ENCODE peak calls at places on chromosome 4, in seven cellular contexts. One of them, this sample, is unnamed. For H3K4me1, the result is how much of the 10 kb centered on the place peaks cover.

GRCh38 chr4:163895369-163896005 is 401.0 kb downstream of the TMA16 start:
- DNase-seq in uterus: no peak
- DNase-seq in HCT116: no peak
- DNase-seq in pancreas: no peak
- DNase-seq in stomach: no peak
- DNase-seq in psoas muscle: no peak
- DNase-seq in endodermal cell: no peak
- DNase-seq in this sample: no peak

GRCh38 chr4:7189066-7189465 is 3.3 kb upstream of the SORCS2 start:
- DNase-seq in endodermal cell: peak
- DNase-seq in psoas muscle: peak
- DNase-seq in pancreas: no peak
- DNase-seq in uterus: no peak
- DNase-seq in HCT116: no peak
- DNase-seq in stomach: no peak
- DNase-seq in this sample: no peak

GRCh38 chr4:116925900-116926457 is 159.4 kb downstream of the TRAM1L1 start:
- DNase-seq in stomach: peak
- DNase-seq in pancreas: peak
- DNase-seq in psoas muscle: peak
- DNase-seq in endodermal cell: peak
- DNase-seq in HCT116: no peak
- DNase-seq in uterus: no peak
- DNase-seq in this sample: peak

GRCh38 chr4:786074-786741 is 39.7 kb downstream of the CPLX1 start:
- DNase-seq in pancreas: peak
- DNase-seq in HCT116: no peak
- DNase-seq in stomach: no peak
- DNase-seq in psoas muscle: no peak
- DNase-seq in uterus: no peak
- DNase-seq in endodermal cell: peak
- DNase-seq in this sample: no peak

GRCh38 chr4:162791321-162791720 is 375.4 kb downstream of the NAF1 start:
- DNase-seq in psoas muscle: no peak
- DNase-seq in stomach: no peak
- DNase-seq in endodermal cell: no peak
- DNase-seq in uterus: no peak
- DNase-seq in pancreas: no peak
- DNase-seq in HCT116: no peak
- DNase-seq in this sample: no peak

GRCh38 chr4:95129708-95130343 is 372.1 kb downstream of the BMPR1B start:
- DNase-seq in stomach: no peak
- DNase-seq in psoas muscle: no peak
- DNase-seq in pancreas: no peak
- DNase-seq in uterus: peak
- DNase-seq in HCT116: peak
- DNase-seq in endodermal cell: no peak
- DNase-seq in this sample: peak

GRCh38 chr4:162015090-162015489 is 148.7 kb downstream of the FSTL5 start:
- DNase-seq in psoas muscle: no peak
- DNase-seq in endodermal cell: no peak
- DNase-seq in pancreas: no peak
- DNase-seq in stomach: no peak
- DNase-seq in uterus: no peak
- DNase-seq in HCT116: no peak
- DNase-seq in this sample: no peak

GRCh38 chr4:13543648-13544555 is at the start of gene NKX3-2:
- DNase-seq in stomach: no peak
- DNase-seq in psoas muscle: no peak
- DNase-seq in pancreas: no peak
- DNase-seq in HCT116: no peak
- DNase-seq in endodermal cell: peak
- DNase-seq in uterus: no peak
- DNase-seq in this sample: no peak

GRCh38 chr4:112167790-112168189 is 22.5 kb downstream of the FAM241A start:
- DNase-seq in stomach: no peak
- DNase-seq in uterus: no peak
- DNase-seq in HCT116: no peak
- DNase-seq in endodermal cell: no peak
- DNase-seq in psoas muscle: no peak
- DNase-seq in pancreas: no peak
- DNase-seq in this sample: no peak

GRCh38 chr4:159484049-159484448 is 381.2 kb downstream of the RAPGEF2 start:
- DNase-seq in uterus: no peak
- DNase-seq in psoas muscle: no peak
- DNase-seq in pancreas: no peak
- DNase-seq in HCT116: no peak
- DNase-seq in endodermal cell: no peak
- DNase-seq in stomach: no peak
- DNase-seq in this sample: no peak

GRCh38 chr4:15784959-15785634 is 7.0 kb downstream of the CD38 start:
- DNase-seq in psoas muscle: no peak
- DNase-seq in uterus: no peak
- DNase-seq in pancreas: no peak
- DNase-seq in endodermal cell: no peak
- DNase-seq in stomach: no peak
- DNase-seq in HCT116: no peak
- DNase-seq in this sample: no peak

GRCh38 chr4:15781427-15782095 is 3.4 kb downstream of the CD38 start:
- DNase-seq in psoas muscle: no peak
- DNase-seq in stomach: no peak
- DNase-seq in pancreas: no peak
- DNase-seq in endodermal cell: no peak
- DNase-seq in uterus: no peak
- DNase-seq in HCT116: no peak
- DNase-seq in this sample: no peak

GRCh38 chr4:15786743-15787142 is 8.6 kb downstream of the CD38 start:
- DNase-seq in HCT116: no peak
- DNase-seq in uterus: no peak
- DNase-seq in pancreas: peak
- DNase-seq in psoas muscle: no peak
- DNase-seq in endodermal cell: no peak
- DNase-seq in stomach: no peak
- DNase-seq in this sample: no peak
- H3K27ac ChIP-seq in HCT116: no peak
- H3K27ac ChIP-seq in uterus: no peak
- H3K27ac ChIP-seq in pancreas: no peak
- H3K27ac ChIP-seq in psoas muscle: no peak
- H3K27ac ChIP-seq in endodermal cell: no peak
- H3K27ac ChIP-seq in stomach: no peak
- H3K27ac ChIP-seq in this sample: no peak

DNA sequence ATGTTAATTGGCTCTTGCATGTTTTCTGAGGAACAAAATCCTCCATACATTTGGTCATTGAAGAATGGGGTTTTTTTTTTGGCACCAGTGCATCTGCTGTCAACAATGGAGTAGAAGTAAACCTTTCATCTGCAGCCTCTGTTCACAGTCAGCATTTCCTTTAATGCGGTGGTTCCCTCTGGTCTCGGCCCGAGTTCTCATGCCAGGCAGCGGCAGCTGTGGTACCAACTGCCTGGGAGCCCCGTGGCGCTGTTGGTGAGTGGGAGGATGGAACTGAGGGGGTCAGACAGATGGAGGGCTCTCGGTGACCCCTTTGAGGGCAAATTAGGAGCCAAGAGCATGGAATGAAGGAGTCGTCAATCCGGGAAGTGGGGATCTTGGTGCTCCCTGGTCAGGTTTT is 114.7 kb downstream of the AFF1 start:
- DNase-seq in endodermal cell: no peak
- DNase-seq in HCT116: no peak
- DNase-seq in uterus: no peak
- DNase-seq in stomach: no peak
- DNase-seq in pancreas: no peak
- DNase-seq in psoas muscle: no peak
- DNase-seq in this sample: no peak
- H3K4me1 ChIP-seq in endodermal cell: under half
- H3K4me1 ChIP-seq in HCT116: under half
- H3K4me1 ChIP-seq in uterus: under half
- H3K4me1 ChIP-seq in stomach: half or more
- H3K4me1 ChIP-seq in pancreas: under half
- H3K4me1 ChIP-seq in psoas muscle: half or more
- H3K4me1 ChIP-seq in this sample: half or more

GRCh38 chr4:38180456-38180855 is 220.3 kb downstream of the PTTG2 start:
- DNase-seq in HCT116: no peak
- DNase-seq in pancreas: no peak
- DNase-seq in uterus: no peak
- DNase-seq in endodermal cell: peak
- DNase-seq in stomach: no peak
- DNase-seq in psoas muscle: no peak
- DNase-seq in this sample: no peak
- TF ChIP-seq CTCF in HCT116: no peak
- TF ChIP-seq CTCF in pancreas: no peak
- TF ChIP-seq CTCF in uterus: no peak
- TF ChIP-seq CTCF in endodermal cell: no peak
- TF ChIP-seq CTCF in stomach: no peak
- TF ChIP-seq CTCF in psoas muscle: no peak
- TF ChIP-seq CTCF in this sample: no peak

GRCh38 chr4:56655627-56656345 is 25.3 kb downstream of the HOPX start:
- DNase-seq in stomach: no peak
- DNase-seq in uterus: no peak
- DNase-seq in HCT116: no peak
- DNase-seq in pancreas: peak
- DNase-seq in psoas muscle: peak
- DNase-seq in endodermal cell: no peak
- DNase-seq in this sample: no peak
- H3K27ac ChIP-seq in stomach: peak
- H3K27ac ChIP-seq in uterus: peak
- H3K27ac ChIP-seq in HCT116: no peak
- H3K27ac ChIP-seq in pancreas: no peak
- H3K27ac ChIP-seq in psoas muscle: peak
- H3K27ac ChIP-seq in endodermal cell: no peak
- H3K27ac ChIP-seq in this sample: peak

GRCh38 chr4:182898479-182898799 is 18.7 kb downstream of the DCTD start:
- DNase-seq in stomach: no peak
- DNase-seq in HCT116: no peak
- DNase-seq in uterus: no peak
- DNase-seq in endodermal cell: no peak
- DNase-seq in psoas muscle: no peak
- DNase-seq in pancreas: no peak
- DNase-seq in this sample: no peak
- H3K4me1 ChIP-seq in stomach: under half
- H3K4me1 ChIP-seq in HCT116: under half
- H3K4me1 ChIP-seq in uterus: under half
- H3K4me1 ChIP-seq in endodermal cell: under half
- H3K4me1 ChIP-seq in psoas muscle: under half
- H3K4me1 ChIP-seq in pancreas: under half
- H3K4me1 ChIP-seq in this sample: under half

DNA sequence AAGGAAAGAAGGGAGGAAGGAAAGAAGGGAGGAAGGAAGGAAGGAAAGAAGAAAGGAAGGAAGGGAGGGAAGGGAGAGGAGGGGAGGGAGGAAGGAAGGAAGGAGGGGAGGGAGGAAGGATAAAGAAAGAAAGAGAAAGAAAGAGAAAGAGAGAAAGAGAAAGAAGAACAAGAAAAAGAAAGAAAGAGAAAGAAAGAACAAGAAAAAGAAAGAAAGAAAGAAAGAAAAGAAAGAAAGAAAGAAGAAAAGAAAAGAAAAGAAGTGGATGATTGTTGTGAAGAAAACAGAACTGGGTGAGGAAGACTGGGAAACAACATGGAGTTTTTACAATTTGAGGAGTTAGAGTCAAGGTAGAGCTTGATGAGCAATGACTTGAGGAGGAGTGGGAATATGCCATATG is 78.0 kb downstream of the EIF4E start:
- DNase-seq in endodermal cell: no peak
- DNase-seq in stomach: no peak
- DNase-seq in psoas muscle: no peak
- DNase-seq in pancreas: no peak
- DNase-seq in uterus: no peak
- DNase-seq in HCT116: no peak
- DNase-seq in this sample: no peak
- TF ChIP-seq CTCF in endodermal cell: no peak
- TF ChIP-seq CTCF in stomach: no peak
- TF ChIP-seq CTCF in psoas muscle: no peak
- TF ChIP-seq CTCF in pancreas: no peak
- TF ChIP-seq CTCF in uterus: no peak
- TF ChIP-seq CTCF in HCT116: no peak
- TF ChIP-seq CTCF in this sample: no peak

GRCh38 chr4:186676531-186677158 is 47.0 kb downstream of the FAT1 start:
- DNase-seq in pancreas: no peak
- DNase-seq in HCT116: no peak
- DNase-seq in stomach: no peak
- DNase-seq in psoas muscle: no peak
- DNase-seq in uterus: no peak
- DNase-seq in endodermal cell: no peak
- DNase-seq in this sample: no peak
- H3K27ac ChIP-seq in pancreas: no peak
- H3K27ac ChIP-seq in HCT116: no peak
- H3K27ac ChIP-seq in stomach: peak
- H3K27ac ChIP-seq in psoas muscle: no peak
- H3K27ac ChIP-seq in uterus: peak
- H3K27ac ChIP-seq in endodermal cell: peak
- H3K27ac ChIP-seq in this sample: no peak

GRCh38 chr4:124429746-124430250 is 282.7 kb downstream of the ANKRD50 start:
- DNase-seq in uterus: no peak
- DNase-seq in pancreas: no peak
- DNase-seq in endodermal cell: no peak
- DNase-seq in psoas muscle: no peak
- DNase-seq in stomach: no peak
- DNase-seq in HCT116: no peak
- DNase-seq in this sample: no peak

GRCh38 chr4:124428648-124429047 is 283.9 kb downstream of the ANKRD50 start:
- DNase-seq in HCT116: no peak
- DNase-seq in psoas muscle: no peak
- DNase-seq in pancreas: no peak
- DNase-seq in stomach: no peak
- DNase-seq in endodermal cell: no peak
- DNase-seq in uterus: no peak
- DNase-seq in this sample: no peak

GRCh38 chr4:124423160-124423559 is 289.4 kb downstream of the ANKRD50 start:
- DNase-seq in pancreas: no peak
- DNase-seq in stomach: no peak
- DNase-seq in HCT116: no peak
- DNase-seq in uterus: no peak
- DNase-seq in psoas muscle: no peak
- DNase-seq in endodermal cell: no peak
- DNase-seq in this sample: no peak

GRCh38 chr4:124427095-124427767 is 285.3 kb downstream of the ANKRD50 start:
- DNase-seq in psoas muscle: no peak
- DNase-seq in pancreas: no peak
- DNase-seq in HCT116: no peak
- DNase-seq in endodermal cell: no peak
- DNase-seq in uterus: peak
- DNase-seq in stomach: no peak
- DNase-seq in this sample: no peak

GRCh38 chr4:124426279-124426678 is 286.3 kb downstream of the ANKRD50 start:
- DNase-seq in pancreas: no peak
- DNase-seq in HCT116: no peak
- DNase-seq in endodermal cell: peak
- DNase-seq in psoas muscle: no peak
- DNase-seq in uterus: no peak
- DNase-seq in stomach: no peak
- DNase-seq in this sample: no peak
- H3K4me1 ChIP-seq in pancreas: under half
- H3K4me1 ChIP-seq in HCT116: under half
- H3K4me1 ChIP-seq in endodermal cell: under half
- H3K4me1 ChIP-seq in psoas muscle: under half
- H3K4me1 ChIP-seq in uterus: under half
- H3K4me1 ChIP-seq in stomach: under half
- H3K4me1 ChIP-seq in this sample: under half

DNA sequence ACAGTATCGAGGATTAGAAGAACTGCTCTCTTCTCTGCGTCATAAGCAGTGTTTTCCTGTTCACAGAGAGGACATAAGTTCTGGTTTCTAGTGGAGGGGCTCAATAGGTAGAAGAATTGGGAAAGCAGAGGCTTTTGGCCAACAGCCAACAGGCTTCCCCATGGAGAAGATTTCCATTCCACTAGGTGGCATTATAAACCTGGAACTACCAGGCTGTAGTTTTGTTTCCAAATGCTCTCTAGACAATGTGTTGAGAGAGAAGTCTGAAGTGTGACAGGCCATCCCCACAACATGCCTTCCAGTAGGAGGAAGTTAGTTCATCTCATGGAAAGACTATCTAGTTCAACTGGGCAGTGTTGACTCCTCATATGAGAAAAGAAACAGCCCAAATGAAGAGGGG is 63.8 kb upstream of the ANXA10 start:
- DNase-seq in uterus: no peak
- DNase-seq in psoas muscle: no peak
- DNase-seq in HCT116: peak
- DNase-seq in pancreas: no peak
- DNase-seq in endodermal cell: no peak
- DNase-seq in stomach: peak
- DNase-seq in this sample: no peak
- TF ChIP-seq CTCF in uterus: no peak
- TF ChIP-seq CTCF in psoas muscle: peak
- TF ChIP-seq CTCF in HCT116: no peak
- TF ChIP-seq CTCF in pancreas: no peak
- TF ChIP-seq CTCF in endodermal cell: peak
- TF ChIP-seq CTCF in stomach: peak
- TF ChIP-seq CTCF in this sample: no peak

This sample was measured in gastrocnemius medialis.